ENCODE peak calls at places on chromosome 10, in four cellular contexts. L is lower lobe of right lung, T is GM12878, Z is upper lobe of right lung. E is an unnamed sample.
A peak's percentile ranks its signal among the peaks of the same experiment; 100 is the strongest.

GRCh38 chr10:110069502-110069982 is 61.8 kb downstream of the ADD3 start:
- DNase-seq in L (no peak), T (no peak), Z (no peak), E (no peak)

GRCh38 chr10:123991622-123992570 is 100.3 kb upstream of the CPXM2 start:
- DNase-seq in L (peak; percentile 41), T (no peak), Z (peak; percentile 57), E (no peak)

GRCh38 chr10:105950410-105950809 is 1214.1 kb downstream of the SORCS1 start:
- DNase-seq in L (peak; percentile 54), T (peak; percentile 5), Z (no peak), E (no peak)

GRCh38 chr10:123635745-123636144 is 30.4 kb upstream of the GPR26 start:
- DNase-seq in L (no peak), T (no peak), Z (no peak), E (no peak)

GRCh38 chr10:129114588-129114987 is 352.5 kb upstream of the MGMT start:
- DNase-seq in L (no peak), T (no peak), Z (no peak), E (no peak)

GRCh38 chr10:26879744-26880143 is 19.0 kb upstream of the ABI1 start:
- DNase-seq in L (peak; percentile 81), T (no peak), Z (peak; percentile 82), E (no peak)

GRCh38 chr10:97217299-97217698 is 31.5 kb upstream of the SLIT1 start:
- DNase-seq in L (no peak), T (no peak), Z (no peak), E (no peak)

GRCh38 chr10:21737061-21737460 is 203.0 kb downstream of the MLLT10 start:
- DNase-seq in L (no peak), T (no peak), Z (no peak), E (no peak)

GRCh38 chr10:33900591-33900990 is 566.1 kb upstream of the NRP1 start:
- DNase-seq in L (no peak), T (no peak), Z (no peak), E (no peak)

GRCh38 chr10:9986786-9987185 is 1030.9 kb upstream of the CELF2 start:
- DNase-seq in L (no peak), T (no peak), Z (no peak), E (no peak)

GRCh38 chr10:73439055-73439454 is 5.7 kb upstream of the MSS51 start:
- DNase-seq in L (no peak), T (no peak), Z (no peak), E (no peak)

GRCh38 chr10:77139145-77139692 is 498.4 kb downstream of the KCNMA1 start:
- DNase-seq in L (no peak), T (no peak), Z (no peak), E (no peak)

GRCh38 chr10:91796332-91797076 is 1.7 kb upstream of the TNKS2 start:
- DNase-seq in L (peak; percentile 55), T (peak; percentile 64), Z (peak; percentile 66), E (no peak)

GRCh38 chr10:26540601-26541000 is 102.5 kb downstream of the APBB1IP start:
- DNase-seq in L (no peak), T (peak; percentile 37), Z (no peak), E (no peak)

GRCh38 chr10:88413412-88413811 is 169.7 kb downstream of the RNLS start:
- DNase-seq in L (no peak), T (no peak), Z (no peak), E (no peak)

GRCh38 chr10:129532838-129533237 is 65.8 kb downstream of the MGMT start:
- DNase-seq in L (peak; percentile 39), T (no peak), Z (no peak), E (no peak)

GRCh38 chr10:73117976-73118743 is 7.9 kb downstream of the NUDT13 start:
- DNase-seq in L (no peak), T (peak; percentile 83), Z (no peak), E (no peak)

GRCh38 chr10:32556996-32557395 is 111.1 kb downstream of the CCDC7 start:
- DNase-seq in L (no peak), T (no peak), Z (no peak), E (no peak)

GRCh38 chr10:32949221-32949678 is 8.8 kb downstream of the ITGB1 start:
- DNase-seq in L (no peak), T (no peak), Z (no peak), E (no peak)

GRCh38 chr10:128130051-128130450 is 3.8 kb upstream of the MKI67 start:
- DNase-seq in L (no peak), T (no peak), Z (no peak), E (no peak)

GRCh38 chr10:88193018-88193417 is 329.6 kb downstream of the PTEN start:
- DNase-seq in L (no peak), T (no peak), Z (no peak), E (no peak)

GRCh38 chr10:4353964-4354363 is 472.0 kb upstream of the AKR1E2 start:
- DNase-seq in L (no peak), T (no peak), Z (no peak), E (peak; percentile 86)

GRCh38 chr10:117217196-117217761 is 20.0 kb downstream of the KCNK18 start:
- DNase-seq in L (no peak), T (no peak), Z (no peak), E (peak; percentile 15)

GRCh38 chr10:125151824-125152634 is 8.3 kb downstream of the CTBP2 start:
- DNase-seq in L (peak; percentile 81), T (no peak), Z (peak; percentile 82), E (no peak)

GRCh38 chr10:111989136-111990050 is 194.2 kb downstream of the GPAM start:
- DNase-seq in L (no peak), T (no peak), Z (no peak), E (no peak)

GRCh38 chr10:111986079-111986478 is 197.5 kb downstream of the GPAM start:
- DNase-seq in L (no peak), T (no peak), Z (no peak), E (no peak)

GRCh38 chr10:111993872-111994426 is 189.6 kb downstream of the GPAM start:
- DNase-seq in L (no peak), T (no peak), Z (no peak), E (no peak)

GRCh38 chr10:111993321-111993720 is 190.2 kb downstream of the GPAM start:
- DNase-seq in L (no peak), T (no peak), Z (no peak), E (no peak)

GRCh38 chr10:111990734-111991133 is 192.8 kb downstream of the GPAM start:
- DNase-seq in L (no peak), T (no peak), Z (no peak), E (no peak)
- TF ChIP-seq CTCF in L (no peak), T (no peak), Z (no peak), E (no peak)

DNA sequence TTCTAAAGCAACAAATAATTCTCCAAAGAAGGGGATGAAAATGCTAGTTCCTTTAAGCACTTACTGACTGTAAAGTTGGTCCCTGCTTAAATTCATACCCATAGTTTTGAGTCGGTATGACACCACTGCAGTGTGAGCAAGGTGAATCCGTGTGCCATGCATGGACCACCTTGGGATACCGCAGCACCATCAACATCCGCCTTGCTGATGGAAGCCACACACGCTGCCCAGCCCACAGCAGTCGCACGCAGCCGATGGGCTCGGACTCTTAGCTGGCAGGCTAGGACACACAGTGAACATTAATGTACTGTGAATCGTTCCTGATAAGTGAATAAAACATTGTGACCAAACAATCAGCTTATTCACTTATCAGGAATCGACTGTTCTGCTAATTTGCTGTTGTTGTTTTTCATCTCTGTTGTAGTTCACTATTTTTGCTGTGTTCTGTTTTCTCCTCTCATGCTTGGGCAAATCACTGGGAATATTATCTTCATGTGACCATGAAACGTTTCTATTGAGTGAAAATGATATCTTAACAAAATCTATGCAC is 275.5 kb downstream of the USP6NL start:
- DNase-seq in L (no peak), T (no peak), Z (no peak), E (no peak)
- H3K4me3 ChIP-seq in L (no peak overlapping the region), T (no peak overlapping the region), Z (no peak overlapping the region), E (no peak overlapping the region)

DNA sequence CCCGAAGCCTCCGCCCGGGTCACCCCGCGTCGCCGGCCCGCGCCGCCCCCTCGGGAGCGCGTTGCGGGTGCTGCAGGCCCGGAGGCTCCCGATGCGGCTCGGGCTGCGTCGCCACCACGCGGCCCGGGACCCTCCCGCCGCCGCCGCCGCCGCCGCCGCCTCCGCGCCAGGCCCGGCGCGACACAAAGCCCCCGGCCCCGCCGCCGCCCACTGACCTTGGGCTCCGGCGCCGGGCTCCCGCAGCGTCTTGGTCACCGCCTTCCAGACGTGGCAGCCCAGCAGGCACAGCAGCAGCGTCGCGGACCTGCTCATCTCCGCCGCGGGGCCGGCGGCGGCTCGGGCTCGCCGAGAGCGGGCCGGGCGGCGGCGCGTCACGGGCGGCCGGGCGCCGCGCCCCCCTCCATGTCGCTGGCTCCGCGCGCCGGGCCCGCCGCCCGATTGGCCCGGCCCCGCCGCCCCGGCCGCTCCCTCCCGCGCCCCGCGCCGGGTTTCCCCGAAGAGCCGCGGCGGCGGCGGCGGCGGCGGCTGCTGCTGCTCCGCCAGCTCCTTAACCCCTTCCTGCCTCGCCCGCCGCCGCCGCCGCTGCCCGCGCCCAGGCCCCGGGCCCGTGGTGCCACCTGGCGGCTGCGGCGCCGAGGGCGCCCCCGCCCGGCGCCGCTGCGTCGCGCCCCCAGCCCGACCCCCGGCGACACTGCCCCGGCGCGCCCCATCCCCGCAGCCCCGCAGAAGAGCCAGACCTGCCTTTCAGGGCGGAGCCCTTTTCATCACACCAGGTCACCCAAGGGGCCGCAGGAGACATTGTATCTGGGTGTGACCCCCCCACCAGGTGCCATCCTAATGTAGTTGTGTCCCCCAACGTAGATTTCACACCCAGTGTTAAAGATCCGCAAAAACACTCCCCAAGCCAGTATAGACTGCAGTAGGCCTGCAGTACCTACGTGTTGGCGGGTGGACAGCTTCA is at the start of gene FAM171A1:
- DNase-seq in L (peak; percentile 59), T (no peak), Z (peak; percentile 75), E (no peak)
- TF ChIP-seq CTCF in L (no peak), T (no peak), Z (no peak), E (peak; percentile 8)

DNA sequence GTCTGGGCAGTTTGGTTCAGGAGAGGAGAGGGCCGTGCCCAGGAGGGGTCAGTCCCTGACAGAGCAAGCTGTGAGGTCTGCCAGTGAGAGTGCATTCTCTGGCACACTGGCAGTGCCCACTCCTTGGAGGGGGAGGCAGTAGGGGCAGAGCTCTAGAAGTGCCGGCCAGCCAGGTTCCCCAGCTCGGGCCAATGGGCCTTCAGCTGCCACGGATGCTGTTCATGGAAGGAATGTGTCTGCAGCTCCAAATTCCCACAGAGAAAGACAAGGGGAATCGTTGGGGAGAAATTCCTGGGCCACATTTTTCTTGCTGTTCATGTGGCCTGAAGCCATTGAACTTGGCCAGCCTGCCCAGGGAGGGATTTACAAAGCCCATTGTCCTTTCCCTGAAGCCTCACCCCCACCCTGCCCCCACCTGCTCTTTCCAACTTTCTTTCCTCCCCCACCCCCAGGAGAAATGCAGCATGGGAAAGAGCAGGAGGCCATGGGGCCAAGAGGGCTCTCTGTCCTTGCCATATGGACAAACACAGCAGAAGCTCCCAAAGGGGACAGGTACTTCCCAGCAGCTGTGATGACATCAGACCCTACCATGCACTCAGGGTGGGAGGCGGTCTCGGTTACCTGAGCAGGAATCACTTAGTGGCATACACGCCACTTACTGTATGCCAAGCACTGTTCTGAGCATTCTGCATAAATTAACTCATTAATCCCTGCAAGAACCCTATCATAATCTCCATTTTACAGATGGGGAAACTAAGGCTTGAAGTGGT is 70.7 kb downstream of the ARHGAP22 start:
- DNase-seq in L (no peak), T (no peak), Z (no peak), E (no peak)
- H3K4me3 ChIP-seq in L (no peak overlapping the region), T (no peak overlapping the region), Z (no peak overlapping the region), E (no peak overlapping the region)

GRCh38 chr10:75097666-75098285 is 13.7 kb upstream of the SAMD8 start:
- DNase-seq in L (no peak), T (no peak), Z (no peak), E (no peak)
- TF ChIP-seq CTCF in L (no peak), T (peak; percentile 37), Z (no peak), E (peak; percentile 38)

GRCh38 chr10:18142151-18142550 is 1.9 kb downstream of the CACNB2 start:
- DNase-seq in L (no peak), T (no peak), Z (no peak), E (no peak)
- H3K4me3 ChIP-seq in L (peak overlapping the region; percentile 61), T (no peak overlapping the region), Z (peak overlapping the region; percentile 56), E (no peak overlapping the region)

GRCh38 chr10:131272897-131273451 is 38.5 kb downstream of the TCERG1L start:
- DNase-seq in L (no peak), T (no peak), Z (no peak), E (no peak)
- TF ChIP-seq CTCF in L (no peak), T (no peak), Z (no peak), E (no peak)